ENCODE peak calls at places on chromosomes 3 and 15, in five cellular contexts. One of them, this sample, is unnamed.

GRCh38 chr15:72998226-72998625 is 54.0 kb upstream of the NEO1 start:
- DNase-seq in EL: no peak
- DNase-seq in NCI-H2171 treated with DMSO at 0.1 percent for 48 hours: no peak
- DNase-seq in tibial nerve: no peak
- DNase-seq in naive thymus-derived CD8-positive, alpha-beta T cell: no peak
- DNase-seq in this sample: no peak

GRCh38 chr15:62071711-62072308 is 5.0 kb downstream of the C2CD4A start:
- DNase-seq in tibial nerve: no peak
- DNase-seq in EL: peak
- DNase-seq in naive thymus-derived CD8-positive, alpha-beta T cell: no peak
- DNase-seq in NCI-H2171 treated with DMSO at 0.1 percent for 48 hours: peak
- DNase-seq in this sample: no peak

GRCh38 chr15:77992356-77993222 is 84.9 kb downstream of the TBC1D2B start:
- DNase-seq in tibial nerve: no peak
- DNase-seq in NCI-H2171 treated with DMSO at 0.1 percent for 48 hours: peak
- DNase-seq in naive thymus-derived CD8-positive, alpha-beta T cell: no peak
- DNase-seq in EL: no peak
- DNase-seq in this sample: no peak

GRCh38 chr3:13769422-13769821 is 110.4 kb downstream of the WNT7A start:
- DNase-seq in naive thymus-derived CD8-positive, alpha-beta T cell: no peak
- DNase-seq in NCI-H2171 treated with DMSO at 0.1 percent for 48 hours: no peak
- DNase-seq in EL: no peak
- DNase-seq in tibial nerve: no peak
- DNase-seq in this sample: no peak

GRCh38 chr3:46675843-46676567 is 17.5 kb downstream of the ALS2CL start:
- DNase-seq in naive thymus-derived CD8-positive, alpha-beta T cell: no peak
- DNase-seq in EL: peak
- DNase-seq in tibial nerve: no peak
- DNase-seq in NCI-H2171 treated with DMSO at 0.1 percent for 48 hours: no peak
- DNase-seq in this sample: no peak

GRCh38 chr3:130543322-130543721 is 26.3 kb downstream of the COL6A6 start:
- DNase-seq in tibial nerve: no peak
- DNase-seq in NCI-H2171 treated with DMSO at 0.1 percent for 48 hours: no peak
- DNase-seq in EL: no peak
- DNase-seq in naive thymus-derived CD8-positive, alpha-beta T cell: no peak
- DNase-seq in this sample: no peak

GRCh38 chr3:23763040-23763477 is 42.7 kb upstream of the UBE2E1 start:
- DNase-seq in naive thymus-derived CD8-positive, alpha-beta T cell: no peak
- DNase-seq in EL: no peak
- DNase-seq in tibial nerve: no peak
- DNase-seq in NCI-H2171 treated with DMSO at 0.1 percent for 48 hours: no peak
- DNase-seq in this sample: no peak

GRCh38 chr3:60149501-60149900 is 1099.7 kb upstream of the CFAP20DC start:
- DNase-seq in EL: no peak
- DNase-seq in naive thymus-derived CD8-positive, alpha-beta T cell: no peak
- DNase-seq in tibial nerve: no peak
- DNase-seq in NCI-H2171 treated with DMSO at 0.1 percent for 48 hours: no peak
- DNase-seq in this sample: no peak

GRCh38 chr3:9347887-9348286 is 15.0 kb upstream of the THUMPD3 start:
- DNase-seq in EL: peak
- DNase-seq in naive thymus-derived CD8-positive, alpha-beta T cell: no peak
- DNase-seq in tibial nerve: no peak
- DNase-seq in NCI-H2171 treated with DMSO at 0.1 percent for 48 hours: no peak
- DNase-seq in this sample: no peak

GRCh38 chr15:72961326-72961725 is 90.9 kb upstream of the NEO1 start:
- DNase-seq in naive thymus-derived CD8-positive, alpha-beta T cell: no peak
- DNase-seq in EL: no peak
- DNase-seq in NCI-H2171 treated with DMSO at 0.1 percent for 48 hours: peak
- DNase-seq in tibial nerve: no peak
- DNase-seq in this sample: no peak

GRCh38 chr3:98961161-98962155 is 60.0 kb upstream of the DCBLD2 start:
- DNase-seq in EL: peak
- DNase-seq in naive thymus-derived CD8-positive, alpha-beta T cell: no peak
- DNase-seq in NCI-H2171 treated with DMSO at 0.1 percent for 48 hours: no peak
- DNase-seq in tibial nerve: no peak
- DNase-seq in this sample: no peak

GRCh38 chr15:82122754-82123400 is 77.1 kb upstream of the MEX3B start:
- DNase-seq in tibial nerve: no peak
- DNase-seq in NCI-H2171 treated with DMSO at 0.1 percent for 48 hours: no peak
- DNase-seq in EL: peak
- DNase-seq in naive thymus-derived CD8-positive, alpha-beta T cell: no peak
- DNase-seq in this sample: no peak

GRCh38 chr15:100114100-100114499 is 227.7 kb downstream of the ADAMTS17 start:
- DNase-seq in NCI-H2171 treated with DMSO at 0.1 percent for 48 hours: no peak
- DNase-seq in tibial nerve: peak
- DNase-seq in naive thymus-derived CD8-positive, alpha-beta T cell: no peak
- DNase-seq in EL: peak
- DNase-seq in this sample: no peak

GRCh38 chr3:151305081-151305777 is 11.4 kb downstream of the GPR87 start:
- DNase-seq in naive thymus-derived CD8-positive, alpha-beta T cell: no peak
- DNase-seq in NCI-H2171 treated with DMSO at 0.1 percent for 48 hours: no peak
- DNase-seq in tibial nerve: peak
- DNase-seq in EL: peak
- DNase-seq in this sample: no peak

GRCh38 chr3:153768559-153769469 is 352.4 kb upstream of the ARHGEF26 start:
- DNase-seq in EL: peak
- DNase-seq in naive thymus-derived CD8-positive, alpha-beta T cell: peak
- DNase-seq in NCI-H2171 treated with DMSO at 0.1 percent for 48 hours: peak
- DNase-seq in tibial nerve: no peak
- DNase-seq in this sample: peak

GRCh38 chr15:84721381-84721780 is 5.4 kb upstream of the SEC11A start:
- DNase-seq in NCI-H2171 treated with DMSO at 0.1 percent for 48 hours: no peak
- DNase-seq in naive thymus-derived CD8-positive, alpha-beta T cell: peak
- DNase-seq in tibial nerve: no peak
- DNase-seq in EL: no peak
- DNase-seq in this sample: no peak

GRCh38 chr3:4985330-4986174 is 6.3 kb downstream of the BHLHE40 start:
- DNase-seq in tibial nerve: no peak
- DNase-seq in NCI-H2171 treated with DMSO at 0.1 percent for 48 hours: peak
- DNase-seq in naive thymus-derived CD8-positive, alpha-beta T cell: no peak
- DNase-seq in EL: peak
- DNase-seq in this sample: no peak

GRCh38 chr15:57887825-57888224 is 177.7 kb downstream of the ALDH1A2 start:
- DNase-seq in tibial nerve: no peak
- DNase-seq in EL: no peak
- DNase-seq in naive thymus-derived CD8-positive, alpha-beta T cell: no peak
- DNase-seq in NCI-H2171 treated with DMSO at 0.1 percent for 48 hours: no peak
- DNase-seq in this sample: no peak

GRCh38 chr3:188271226-188271894 is 117.4 kb downstream of the LPP start:
- DNase-seq in naive thymus-derived CD8-positive, alpha-beta T cell: no peak
- DNase-seq in EL: no peak
- DNase-seq in tibial nerve: no peak
- DNase-seq in NCI-H2171 treated with DMSO at 0.1 percent for 48 hours: no peak
- DNase-seq in this sample: no peak

GRCh38 chr3:136114421-136114820 is 81.7 kb downstream of the MSL2 start:
- DNase-seq in EL: no peak
- DNase-seq in naive thymus-derived CD8-positive, alpha-beta T cell: no peak
- DNase-seq in NCI-H2171 treated with DMSO at 0.1 percent for 48 hours: no peak
- DNase-seq in tibial nerve: no peak
- DNase-seq in this sample: no peak

GRCh38 chr15:75369897-75370581 is 1.6 kb upstream of the MAN2C1 start:
- DNase-seq in naive thymus-derived CD8-positive, alpha-beta T cell: no peak
- DNase-seq in NCI-H2171 treated with DMSO at 0.1 percent for 48 hours: no peak
- DNase-seq in EL: no peak
- DNase-seq in tibial nerve: no peak
- DNase-seq in this sample: no peak

GRCh38 chr3:164416491-164417222 is 661.6 kb downstream of the SI start:
- DNase-seq in EL: no peak
- DNase-seq in NCI-H2171 treated with DMSO at 0.1 percent for 48 hours: no peak
- DNase-seq in naive thymus-derived CD8-positive, alpha-beta T cell: no peak
- DNase-seq in tibial nerve: no peak
- DNase-seq in this sample: no peak

GRCh38 chr3:29694783-29695182 is 413.9 kb downstream of the RBMS3 start:
- DNase-seq in tibial nerve: no peak
- DNase-seq in EL: peak
- DNase-seq in naive thymus-derived CD8-positive, alpha-beta T cell: no peak
- DNase-seq in NCI-H2171 treated with DMSO at 0.1 percent for 48 hours: no peak
- DNase-seq in this sample: no peak

GRCh38 chr3:122298239-122298638 is 26.8 kb upstream of the CSTA start:
- DNase-seq in EL: no peak
- DNase-seq in naive thymus-derived CD8-positive, alpha-beta T cell: no peak
- DNase-seq in tibial nerve: no peak
- DNase-seq in NCI-H2171 treated with DMSO at 0.1 percent for 48 hours: no peak
- DNase-seq in this sample: no peak

GRCh38 chr15:80509800-80510199 is 105.6 kb downstream of the ARNT2 start:
- DNase-seq in naive thymus-derived CD8-positive, alpha-beta T cell: no peak
- DNase-seq in tibial nerve: no peak
- DNase-seq in NCI-H2171 treated with DMSO at 0.1 percent for 48 hours: no peak
- DNase-seq in EL: no peak
- DNase-seq in this sample: no peak

GRCh38 chr3:172522871-172523818 is at the start of gene TNFSF10:
- DNase-seq in naive thymus-derived CD8-positive, alpha-beta T cell: peak
- DNase-seq in NCI-H2171 treated with DMSO at 0.1 percent for 48 hours: no peak
- DNase-seq in tibial nerve: peak
- DNase-seq in EL: peak
- DNase-seq in this sample: no peak

GRCh38 chr3:142787719-142788118 is 63.9 kb downstream of the TRPC1 start:
- DNase-seq in EL: no peak
- DNase-seq in NCI-H2171 treated with DMSO at 0.1 percent for 48 hours: no peak
- DNase-seq in tibial nerve: no peak
- DNase-seq in naive thymus-derived CD8-positive, alpha-beta T cell: no peak
- DNase-seq in this sample: no peak

GRCh38 chr3:18346097-18346496 is 79.0 kb downstream of the SATB1 start:
- DNase-seq in EL: no peak
- DNase-seq in tibial nerve: no peak
- DNase-seq in NCI-H2171 treated with DMSO at 0.1 percent for 48 hours: no peak
- DNase-seq in naive thymus-derived CD8-positive, alpha-beta T cell: no peak
- DNase-seq in this sample: no peak

This sample was measured in NCI-H524 treated with DMSO at 0.1 percent for 48 hours.